ENCODE peak calls at places on chromosomes 11 and 22, in five cellular contexts. B is cardiac fibroblast; A is GM12865; T is activated CD4-positive, alpha-beta T cell treated with anti-CD3 and anti-CD28 coated beads for 36 hours; C is brain microvascular endothelial cell. O is an unnamed sample.

GRCh38 chr11:78613053-78613813 is 38.6 kb upstream of the NARS2 start:
- DNase-seq in B (no peak), T (no peak), A (no peak), C (no peak), O (no peak)

GRCh38 chr22:31683181-31684105 is 21.4 kb upstream of the PISD start:
- DNase-seq in T (no peak), A (no peak), B (no peak), C (no peak), O (no peak)

GRCh38 chr11:66467756-66468155 is 1.1 kb downstream of the PELI3 start:
- DNase-seq in A (no peak), B (peak; percentile 36), C (no peak), T (peak; percentile 54), O (no peak)

GRCh38 chr11:19714387-19715363 is 2.0 kb downstream of the NAV2 start:
- DNase-seq in A (no peak), C (peak; percentile 51), T (peak; percentile 16), B (peak; percentile 62), O (no peak)

GRCh38 chr11:3841426-3842304 is 906 bp upstream of the RHOG start:
- DNase-seq in C (peak; percentile 84), B (peak; percentile 90), T (peak; percentile 97), A (peak; percentile 94), O (no peak)

GRCh38 chr11:93542753-93543246 is 391 bp downstream of the SMCO4 start:
- DNase-seq in A (no peak), T (no peak), B (no peak), C (no peak), O (no peak)

GRCh38 chr11:15580056-15580774 is 465.5 kb downstream of the INSC start:
- DNase-seq in C (no peak), B (no peak), T (no peak), A (no peak), O (no peak)

GRCh38 chr11:6635082-6635932 is 16.1 kb upstream of the TPP1 start:
- DNase-seq in C (no peak), A (no peak), T (no peak), B (peak; percentile 81), O (no peak)